ENCODE peak calls at places on chromosome 21, in four cellular contexts. Z is HepG2, D is GM12878, E is K562. C is an unnamed sample.

GRCh38 chr21:44414291-44415072 is 40.8 kb upstream of the LRRC3 start:
- DNase-seq in Z (no peak), D (no peak), E (no peak), C (no peak)

GRCh38 chr21:17611414-17612022 is 1.2 kb downstream of the BTG3 start:
- DNase-seq in Z (peak; percentile 55), D (peak; percentile 59), E (peak; percentile 50), C (peak; percentile 76)

GRCh38 chr21:31560479-31560878 is 99.0 kb upstream of the SOD1 start:
- DNase-seq in Z (no peak), D (no peak), E (no peak), C (no peak)

GRCh38 chr21:19540287-19540686 is 1136.7 kb upstream of the TMPRSS15 start:
- DNase-seq in Z (no peak), D (no peak), E (no peak), C (no peak)

GRCh38 chr21:29367335-29367734 is 68.6 kb downstream of the BACH1 start:
- DNase-seq in Z (no peak), D (no peak), E (no peak), C (no peak)

GRCh38 chr21:39715804-39716397 is 29.1 kb upstream of the IGSF5 start:
- DNase-seq in Z (peak; percentile 33), D (no peak), E (peak; percentile 64), C (peak; percentile 48)

GRCh38 chr21:25862596-25862995 is 127.8 kb downstream of the GABPA start:
- DNase-seq in Z (peak; percentile 12), D (no peak), E (peak; percentile 43), C (peak; percentile 45)

GRCh38 chr21:40016667-40017066 is 149.4 kb downstream of the PCP4 start:
- DNase-seq in Z (no peak), D (no peak), E (no peak), C (no peak)

GRCh38 chr21:20789696-20790095 is 208.5 kb upstream of the NCAM2 start:
- DNase-seq in Z (no peak), D (no peak), E (no peak), C (no peak)

GRCh38 chr21:44497641-44498243 is 42.3 kb downstream of the KRTAP10-1 start:
- DNase-seq in Z (no peak), D (no peak), E (no peak), C (no peak)

GRCh38 chr21:18951291-18952038 is 547.9 kb upstream of the TMPRSS15 start:
- DNase-seq in Z (no peak), D (no peak), E (no peak), C (peak; percentile 37)

GRCh38 chr21:34123609-34124008 is 50.2 kb downstream of the MRPS6 start:
- DNase-seq in Z (no peak), D (no peak), E (no peak), C (no peak)

GRCh38 chr21:40067751-40068150 is 200.5 kb downstream of the PCP4 start:
- DNase-seq in Z (no peak), D (no peak), E (no peak), C (no peak)

GRCh38 chr21:28627261-28627660 is 365.4 kb downstream of the LTN1 start:
- DNase-seq in Z (no peak), D (no peak), E (no peak), C (no peak)

GRCh38 chr21:45088729-45089128 is 14.3 kb downstream of the ADARB1 start:
- DNase-seq in Z (no peak), D (no peak), E (no peak), C (no peak)

GRCh38 chr21:17231771-17232170 is 281.1 kb upstream of the CXADR start:
- DNase-seq in Z (no peak), D (no peak), E (no peak), C (no peak)

GRCh38 chr21:31974454-31974985 is 101.7 kb downstream of the HUNK start:
- DNase-seq in Z (no peak), D (no peak), E (no peak), C (no peak)

GRCh38 chr21:45333583-45334121 is 46.0 kb upstream of the POFUT2 start:
- DNase-seq in Z (no peak), D (no peak), E (no peak), C (no peak)

DNA sequence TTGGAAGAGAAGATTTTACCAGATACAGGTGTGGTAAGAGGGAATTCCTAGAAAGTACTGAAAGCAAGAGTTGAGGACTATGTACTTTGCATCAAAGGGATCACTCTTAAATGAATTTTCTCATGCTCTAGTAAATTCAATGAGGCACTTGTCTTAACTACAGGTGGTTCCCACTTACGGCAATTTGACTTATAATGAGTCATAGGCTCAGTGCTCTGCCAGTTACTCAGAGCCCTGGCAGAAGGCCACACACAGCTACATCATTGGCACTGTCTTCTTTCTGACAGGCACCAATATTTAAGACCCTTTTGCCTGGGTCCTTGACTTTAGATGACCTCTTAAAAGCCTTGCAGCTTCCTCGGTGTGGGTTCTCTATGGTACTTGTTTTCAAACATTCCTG is 15.9 kb upstream of the ADAMTS5 start:
- DNase-seq in Z (no peak), D (no peak), E (no peak), C (no peak)
- TF ChIP-seq FOXK2 in Z (no peak), D (no peak), E (no peak), C (no peak)

DNA sequence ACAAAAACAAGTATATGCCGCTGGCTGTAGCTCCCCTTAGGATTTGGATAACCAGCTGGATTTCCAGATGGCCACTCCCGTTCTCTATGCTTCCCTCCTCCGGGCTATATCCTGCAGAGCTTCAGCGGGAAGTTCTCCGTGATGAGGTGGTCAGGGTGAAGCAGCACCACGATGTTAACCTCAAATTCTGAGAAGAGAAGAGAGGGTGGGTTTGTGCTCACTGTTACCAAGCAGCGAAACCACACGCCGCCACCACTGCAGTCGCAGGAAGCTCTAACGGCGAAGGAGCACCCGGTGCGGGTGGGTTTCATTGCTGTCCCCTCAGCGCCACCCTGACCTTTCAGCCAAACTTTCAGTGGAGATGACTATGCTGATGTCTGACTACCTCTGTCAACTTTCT is 41.7 kb downstream of the VPS26C start:
- DNase-seq in Z (no peak), D (no peak), E (no peak), C (no peak)
- TF ChIP-seq TARDBP in Z (no peak), D (no peak), E (no peak), C (no peak)

GRCh38 chr21:35390013-35390776 is 341.1 kb upstream of the RUNX1 start:
- DNase-seq in Z (no peak), D (no peak), E (no peak), C (no peak)

GRCh38 chr21:35384375-35384774 is 335.3 kb upstream of the RUNX1 start:
- DNase-seq in Z (no peak), D (no peak), E (no peak), C (no peak)

GRCh38 chr21:35382696-35383095 is 333.6 kb upstream of the RUNX1 start:
- DNase-seq in Z (no peak), D (no peak), E (no peak), C (no peak)

GRCh38 chr21:35381743-35382310 is 332.7 kb upstream of the RUNX1 start:
- DNase-seq in Z (no peak), D (no peak), E (no peak), C (no peak)

DNA sequence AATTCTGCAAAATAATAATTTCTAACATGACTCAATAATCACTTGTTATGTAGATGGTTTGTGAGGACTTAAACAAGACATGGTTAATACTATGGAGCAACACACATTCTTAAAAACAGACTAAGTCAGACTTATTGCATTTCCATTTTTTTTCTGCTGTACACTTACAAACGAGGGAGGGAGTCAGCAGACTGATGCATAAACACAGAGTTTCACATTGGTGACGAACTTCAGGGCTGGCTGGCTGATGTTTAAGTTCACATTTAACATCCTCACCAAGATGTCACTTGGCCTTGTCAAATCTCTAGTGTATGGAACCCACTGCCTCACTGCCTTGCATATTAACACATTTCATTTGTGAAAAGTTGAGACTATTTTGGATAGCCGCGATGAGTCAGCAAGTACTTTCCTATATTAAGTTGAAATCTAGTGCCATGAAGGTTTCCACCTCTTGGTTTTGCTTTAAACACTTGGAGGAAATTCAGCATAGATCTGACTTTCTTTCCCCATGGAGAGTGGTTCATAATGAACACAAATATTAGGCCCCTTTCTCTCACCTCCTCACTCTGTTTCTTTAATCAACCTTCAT is 337.5 kb upstream of the RUNX1 start:
- DNase-seq in Z (no peak), D (no peak), E (no peak), C (no peak)
- TF ChIP-seq FOXK2 in Z (no peak), D (no peak), E (no peak), C (no peak)

DNA sequence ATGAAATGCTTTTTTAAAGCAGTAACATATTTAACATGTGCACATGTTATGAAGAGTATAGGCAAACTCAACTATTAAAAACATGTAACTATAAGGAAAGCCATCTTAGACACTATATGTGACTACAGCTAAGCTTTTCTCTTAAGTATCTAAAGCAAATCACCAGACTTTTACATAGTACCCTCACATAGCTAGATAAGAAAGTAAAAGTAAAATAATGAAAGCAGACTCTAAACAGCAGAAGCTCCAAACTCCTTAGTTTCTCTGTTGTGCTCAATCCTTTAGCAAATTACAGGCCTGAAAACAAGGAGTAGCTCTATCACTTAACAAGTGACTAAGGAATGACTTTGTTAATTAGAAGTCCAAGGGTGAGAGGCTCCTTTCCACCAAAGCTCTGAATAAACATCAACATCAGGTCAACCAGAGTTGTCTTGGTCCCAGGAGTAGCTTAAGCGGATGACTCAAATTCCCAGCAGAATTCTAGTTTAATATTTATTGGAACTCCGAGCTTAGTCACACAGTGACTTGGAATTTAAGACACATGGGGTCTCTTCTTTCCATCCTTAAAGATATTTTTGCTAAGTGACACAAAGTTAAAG is 6.0 kb downstream of the NRIP1 start:
- DNase-seq in Z (no peak), D (no peak), E (peak; percentile 29), C (no peak)
- TF ChIP-seq TARDBP in Z (no peak), D (no peak), E (no peak), C (no peak)

DNA sequence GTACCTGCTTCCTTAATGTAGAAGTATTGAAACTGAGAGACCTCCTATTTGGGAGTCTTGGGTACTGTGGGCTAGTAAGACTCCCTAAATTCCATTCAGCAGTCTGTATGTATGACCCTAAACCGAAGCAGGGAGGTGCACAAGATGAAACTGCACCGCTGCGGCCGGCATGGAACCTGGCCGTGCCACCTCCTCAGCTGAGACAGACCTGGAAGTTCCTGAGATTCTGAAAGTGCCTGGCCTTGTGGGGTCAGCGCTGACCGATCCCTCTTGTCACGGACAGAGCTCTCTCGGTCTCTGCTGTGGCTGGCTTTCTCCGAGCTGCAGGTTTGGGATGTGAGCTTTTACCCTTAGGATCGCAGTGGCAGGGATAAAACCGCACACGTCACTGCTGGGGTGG is 27.0 kb downstream of the PCNT start:
- DNase-seq in Z (no peak), D (no peak), E (no peak), C (no peak)
- TF ChIP-seq FOXK2 in Z (no peak), D (no peak), E (no peak), C (no peak)

GRCh38 chr21:42565206-42565810 is 51.7 kb downstream of the SLC37A1 start:
- DNase-seq in Z (no peak), D (no peak), E (no peak), C (no peak)
- TF ChIP-seq TARDBP in Z (no peak), D (no peak), E (no peak), C (no peak)

C was measured in HEK293T.